ENCODE peak calls at places on chromosomes 7 and 10, in ten cellular contexts. One of them, this sample, is unnamed.
A peak's percentile ranks its signal among the peaks of the same experiment; 100 is the strongest.

GRCh38 chr7:44218418-44219201 is 17.8 kb downstream of the YKT6 start:
- DNase-seq in A549: no peak
- DNase-seq in breast epithelium: peak; percentile 33
- DNase-seq in K562: peak; percentile 67
- DNase-seq in stomach: no peak
- DNase-seq in esophagus squamous epithelium: no peak
- DNase-seq in tibial nerve: peak; percentile 6
- DNase-seq in IMR-90: no peak
- DNase-seq in prostate gland: no peak
- DNase-seq in heart left ventricle: no peak
- DNase-seq in this sample: no peak

GRCh38 chr7:2247141-2247985 is 5.3 kb downstream of the NUDT1 start:
- DNase-seq in A549: no peak
- DNase-seq in breast epithelium: no peak
- DNase-seq in K562: peak; percentile 70
- DNase-seq in stomach: no peak
- DNase-seq in esophagus squamous epithelium: no peak
- DNase-seq in tibial nerve: no peak
- DNase-seq in IMR-90: no peak
- DNase-seq in prostate gland: no peak
- DNase-seq in heart left ventricle: no peak
- DNase-seq in this sample: peak; percentile 83

GRCh38 chr7:27194641-27195379 is 5.1 kb downstream of the HOXA13 start:
- DNase-seq in A549: no peak
- DNase-seq in breast epithelium: no peak
- DNase-seq in K562: no peak
- DNase-seq in stomach: no peak
- DNase-seq in esophagus squamous epithelium: no peak
- DNase-seq in tibial nerve: no peak
- DNase-seq in IMR-90: no peak
- DNase-seq in prostate gland: peak; percentile 54
- DNase-seq in heart left ventricle: no peak
- DNase-seq in this sample: no peak

GRCh38 chr7:45290880-45291279 is 133.3 kb downstream of the RAMP3 start:
- DNase-seq in A549: no peak
- DNase-seq in breast epithelium: no peak
- DNase-seq in K562: no peak
- DNase-seq in stomach: no peak
- DNase-seq in esophagus squamous epithelium: no peak
- DNase-seq in tibial nerve: no peak
- DNase-seq in IMR-90: no peak
- DNase-seq in prostate gland: no peak
- DNase-seq in heart left ventricle: no peak
- DNase-seq in this sample: no peak

GRCh38 chr7:44368885-44369284 is 43.5 kb upstream of the CAMK2B start:
- DNase-seq in A549: no peak
- DNase-seq in breast epithelium: no peak
- DNase-seq in K562: no peak
- DNase-seq in stomach: no peak
- DNase-seq in esophagus squamous epithelium: no peak
- DNase-seq in tibial nerve: no peak
- DNase-seq in IMR-90: no peak
- DNase-seq in prostate gland: no peak
- DNase-seq in heart left ventricle: no peak
- DNase-seq in this sample: no peak

GRCh38 chr7:139602143-139602722 is 78.7 kb downstream of the CLEC2L start:
- DNase-seq in A549: peak; percentile 56
- DNase-seq in breast epithelium: no peak
- DNase-seq in K562: peak; percentile 53
- DNase-seq in stomach: no peak
- DNase-seq in esophagus squamous epithelium: no peak
- DNase-seq in tibial nerve: no peak
- DNase-seq in IMR-90: peak; percentile 42
- DNase-seq in prostate gland: no peak
- DNase-seq in heart left ventricle: no peak
- DNase-seq in this sample: no peak

GRCh38 chr10:129707406-129708388 is 240.7 kb downstream of the MGMT start:
- DNase-seq in A549: no peak
- DNase-seq in breast epithelium: no peak
- DNase-seq in K562: no peak
- DNase-seq in stomach: no peak
- DNase-seq in esophagus squamous epithelium: no peak
- DNase-seq in tibial nerve: no peak
- DNase-seq in IMR-90: peak; percentile 56
- DNase-seq in prostate gland: peak; percentile 51
- DNase-seq in heart left ventricle: peak; percentile 59
- DNase-seq in this sample: no peak

GRCh38 chr10:113712755-113713154 is 33.0 kb downstream of the CASP7 start:
- DNase-seq in A549: no peak
- DNase-seq in breast epithelium: no peak
- DNase-seq in K562: no peak
- DNase-seq in stomach: no peak
- DNase-seq in esophagus squamous epithelium: no peak
- DNase-seq in tibial nerve: no peak
- DNase-seq in IMR-90: no peak
- DNase-seq in prostate gland: no peak
- DNase-seq in heart left ventricle: no peak
- DNase-seq in this sample: no peak

GRCh38 chr7:41792099-41792498 is 89.2 kb upstream of the INHBA start:
- DNase-seq in A549: peak; percentile 2
- DNase-seq in breast epithelium: no peak
- DNase-seq in K562: no peak
- DNase-seq in stomach: no peak
- DNase-seq in esophagus squamous epithelium: no peak
- DNase-seq in tibial nerve: no peak
- DNase-seq in IMR-90: peak; percentile 41
- DNase-seq in prostate gland: no peak
- DNase-seq in heart left ventricle: no peak
- DNase-seq in this sample: no peak

GRCh38 chr7:572013-572667 is 52.5 kb upstream of the PDGFA start:
- DNase-seq in A549: no peak
- DNase-seq in breast epithelium: no peak
- DNase-seq in K562: no peak
- DNase-seq in stomach: no peak
- DNase-seq in esophagus squamous epithelium: no peak
- DNase-seq in tibial nerve: no peak
- DNase-seq in IMR-90: no peak
- DNase-seq in prostate gland: no peak
- DNase-seq in heart left ventricle: no peak
- DNase-seq in this sample: no peak

DNA sequence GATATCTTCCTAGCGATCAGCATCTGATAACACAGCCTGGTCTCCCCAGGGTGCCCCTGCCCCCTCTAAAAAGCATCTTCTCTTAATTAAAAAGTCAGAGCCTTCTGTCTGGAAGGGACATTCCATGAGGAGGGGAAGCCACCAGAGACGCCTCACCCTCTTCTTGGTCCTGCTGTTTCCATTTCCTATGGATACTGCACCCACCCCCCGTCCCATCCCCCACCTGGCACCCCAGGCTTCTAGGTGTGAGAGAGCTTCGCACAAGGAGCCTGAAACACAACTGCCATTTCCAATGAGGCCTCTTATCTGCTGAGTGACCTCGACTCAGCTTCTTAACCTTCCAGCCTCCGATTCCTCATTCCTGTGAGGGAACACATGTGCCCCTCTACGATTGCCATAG is 51.4 kb downstream of the COL13A1 start:
- DNase-seq in A549: no peak
- DNase-seq in breast epithelium: no peak
- DNase-seq in K562: no peak
- DNase-seq in stomach: no peak
- DNase-seq in esophagus squamous epithelium: no peak
- DNase-seq in tibial nerve: no peak
- DNase-seq in IMR-90: no peak
- DNase-seq in prostate gland: no peak
- DNase-seq in heart left ventricle: no peak
- DNase-seq in this sample: no peak
- TF ChIP-seq POLR2A in A549: no peak
- TF ChIP-seq POLR2A in breast epithelium: no peak
- TF ChIP-seq POLR2A in K562: no peak
- TF ChIP-seq POLR2A in stomach: no peak
- TF ChIP-seq POLR2A in esophagus squamous epithelium: no peak
- TF ChIP-seq POLR2A in tibial nerve: no peak
- TF ChIP-seq POLR2A in IMR-90: no peak
- TF ChIP-seq POLR2A in prostate gland: no peak
- TF ChIP-seq POLR2A in heart left ventricle: no peak
- TF ChIP-seq POLR2A in this sample: no peak

DNA sequence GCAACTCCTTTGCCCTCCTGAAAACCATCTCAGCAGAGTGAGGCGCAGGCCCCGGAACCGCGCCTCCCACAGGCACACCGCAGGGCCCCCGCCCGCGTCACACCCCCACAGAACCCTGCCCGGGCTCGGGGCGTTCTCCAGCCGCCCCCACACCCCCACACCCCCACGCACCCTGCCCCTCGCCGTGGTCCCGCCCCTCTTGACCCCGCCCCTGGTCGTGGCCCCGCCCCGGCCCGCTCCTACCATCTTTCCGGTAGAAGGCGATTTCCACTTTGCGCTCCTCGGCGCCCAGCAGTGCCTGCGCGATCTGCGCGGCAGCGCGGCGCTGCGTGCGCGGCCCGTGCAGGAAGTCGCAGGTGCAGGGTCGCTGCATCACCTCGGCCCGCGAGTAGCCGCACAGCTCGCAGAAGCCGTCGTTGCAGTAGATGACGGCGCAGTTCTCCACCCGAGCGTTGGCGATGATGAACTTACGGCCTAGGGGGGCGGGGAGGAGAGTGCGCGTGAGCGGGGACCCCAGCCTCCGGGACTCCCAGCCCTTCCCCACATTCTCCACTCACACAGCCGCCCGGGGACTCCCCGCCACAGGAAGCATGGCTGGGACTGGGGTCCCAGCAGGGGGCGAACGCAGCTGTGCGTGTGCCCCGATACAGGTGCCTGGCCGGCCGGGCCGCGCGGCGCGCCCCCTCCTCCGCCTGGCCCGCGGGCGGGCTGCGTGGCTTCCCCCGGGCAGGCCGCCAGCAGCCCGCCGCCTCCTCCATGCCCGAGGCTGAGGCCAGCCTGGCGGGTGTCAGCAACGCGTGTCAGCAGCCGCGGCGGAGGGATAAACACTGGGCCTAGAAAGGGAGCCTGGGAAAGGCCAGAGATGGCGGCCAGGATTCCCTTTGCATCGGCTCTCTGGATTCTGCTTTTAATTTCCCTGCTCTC is 3.4 kb downstream of the KCNH2 start:
- DNase-seq in A549: peak; percentile 44
- DNase-seq in breast epithelium: no peak
- DNase-seq in K562: peak; percentile 97
- DNase-seq in stomach: peak; percentile 55
- DNase-seq in esophagus squamous epithelium: no peak
- DNase-seq in tibial nerve: no peak
- DNase-seq in IMR-90: peak; percentile 25
- DNase-seq in prostate gland: no peak
- DNase-seq in heart left ventricle: peak; percentile 87
- DNase-seq in this sample: peak; percentile 95
- H3K27ac ChIP-seq in A549: peak overlapping the region; percentile 84
- H3K27ac ChIP-seq in breast epithelium: no peak overlapping the region
- H3K27ac ChIP-seq in K562: peak overlapping the region; percentile 60
- H3K27ac ChIP-seq in stomach: peak overlapping the region; percentile 64
- H3K27ac ChIP-seq in esophagus squamous epithelium: peak overlapping the region; percentile 74
- H3K27ac ChIP-seq in tibial nerve: no peak overlapping the region
- H3K27ac ChIP-seq in IMR-90: no peak overlapping the region
- H3K27ac ChIP-seq in prostate gland: peak overlapping the region; percentile 61
- H3K27ac ChIP-seq in heart left ventricle: peak overlapping the region; percentile 87
- H3K27ac ChIP-seq in this sample: no peak overlapping the region

DNA sequence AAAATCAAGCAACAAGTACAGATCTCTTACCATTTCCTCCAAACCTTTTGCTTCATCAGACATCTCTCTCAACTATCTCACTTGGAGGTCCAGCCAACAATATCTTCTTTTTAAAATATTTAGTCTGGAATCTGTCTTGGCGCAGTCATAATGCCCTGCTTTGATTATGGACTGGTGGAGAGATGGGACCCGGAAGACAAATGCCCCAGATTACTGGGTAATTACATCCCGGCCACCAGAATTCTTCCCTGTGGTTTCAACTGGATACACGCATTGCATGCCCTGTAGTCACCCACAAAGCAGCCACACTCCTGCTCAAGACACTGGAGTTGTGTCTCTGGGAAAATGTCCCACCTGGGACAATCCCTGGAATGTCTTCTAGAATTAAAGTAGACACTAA is 65.5 kb downstream of the BPGM start:
- DNase-seq in A549: no peak
- DNase-seq in breast epithelium: no peak
- DNase-seq in K562: no peak
- DNase-seq in stomach: no peak
- DNase-seq in esophagus squamous epithelium: no peak
- DNase-seq in tibial nerve: no peak
- DNase-seq in IMR-90: no peak
- DNase-seq in prostate gland: no peak
- DNase-seq in heart left ventricle: no peak
- DNase-seq in this sample: no peak
- TF ChIP-seq POLR2A in A549: no peak
- TF ChIP-seq POLR2A in breast epithelium: no peak
- TF ChIP-seq POLR2A in K562: no peak
- TF ChIP-seq POLR2A in stomach: no peak
- TF ChIP-seq POLR2A in esophagus squamous epithelium: no peak
- TF ChIP-seq POLR2A in tibial nerve: no peak
- TF ChIP-seq POLR2A in IMR-90: no peak
- TF ChIP-seq POLR2A in prostate gland: no peak
- TF ChIP-seq POLR2A in heart left ventricle: no peak
- TF ChIP-seq POLR2A in this sample: no peak

GRCh38 chr10:97762056-97762455 is 9.7 kb downstream of the SFRP5 start:
- DNase-seq in A549: no peak
- DNase-seq in breast epithelium: no peak
- DNase-seq in K562: no peak
- DNase-seq in stomach: no peak
- DNase-seq in esophagus squamous epithelium: no peak
- DNase-seq in tibial nerve: no peak
- DNase-seq in IMR-90: no peak
- DNase-seq in prostate gland: no peak
- DNase-seq in heart left ventricle: no peak
- DNase-seq in this sample: no peak

GRCh38 chr10:97762816-97763215 is 9.0 kb downstream of the SFRP5 start:
- DNase-seq in A549: no peak
- DNase-seq in breast epithelium: no peak
- DNase-seq in K562: no peak
- DNase-seq in stomach: no peak
- DNase-seq in esophagus squamous epithelium: no peak
- DNase-seq in tibial nerve: peak; percentile 44
- DNase-seq in IMR-90: no peak
- DNase-seq in prostate gland: no peak
- DNase-seq in heart left ventricle: no peak
- DNase-seq in this sample: no peak

GRCh38 chr10:97760461-97761257 is 11.1 kb downstream of the SFRP5 start:
- DNase-seq in A549: no peak
- DNase-seq in breast epithelium: no peak
- DNase-seq in K562: no peak
- DNase-seq in stomach: no peak
- DNase-seq in esophagus squamous epithelium: no peak
- DNase-seq in tibial nerve: no peak
- DNase-seq in IMR-90: no peak
- DNase-seq in prostate gland: no peak
- DNase-seq in heart left ventricle: no peak
- DNase-seq in this sample: no peak

GRCh38 chr10:97759981-97760345 is 11.8 kb downstream of the SFRP5 start:
- DNase-seq in A549: no peak
- DNase-seq in breast epithelium: no peak
- DNase-seq in K562: no peak
- DNase-seq in stomach: no peak
- DNase-seq in esophagus squamous epithelium: no peak
- DNase-seq in tibial nerve: no peak
- DNase-seq in IMR-90: no peak
- DNase-seq in prostate gland: no peak
- DNase-seq in heart left ventricle: no peak
- DNase-seq in this sample: no peak

GRCh38 chr10:97761331-97761865 is 10.4 kb downstream of the SFRP5 start:
- DNase-seq in A549: no peak
- DNase-seq in breast epithelium: no peak
- DNase-seq in K562: no peak
- DNase-seq in stomach: no peak
- DNase-seq in esophagus squamous epithelium: no peak
- DNase-seq in tibial nerve: no peak
- DNase-seq in IMR-90: no peak
- DNase-seq in prostate gland: no peak
- DNase-seq in heart left ventricle: no peak
- DNase-seq in this sample: no peak
- H3K27ac ChIP-seq in A549: no peak overlapping the region
- H3K27ac ChIP-seq in breast epithelium: no peak overlapping the region
- H3K27ac ChIP-seq in K562: no peak overlapping the region
- H3K27ac ChIP-seq in stomach: no peak overlapping the region
- H3K27ac ChIP-seq in esophagus squamous epithelium: no peak overlapping the region
- H3K27ac ChIP-seq in tibial nerve: peak overlapping the region; percentile 91
- H3K27ac ChIP-seq in IMR-90: no peak overlapping the region
- H3K27ac ChIP-seq in prostate gland: no peak overlapping the region
- H3K27ac ChIP-seq in heart left ventricle: no peak overlapping the region
- H3K27ac ChIP-seq in this sample: no peak overlapping the region